ENCODE peak calls at places on chromosomes 11 and 22, in ten cellular contexts. I is stimulated activated CD8-positive, alpha-beta memory T cell treated with anti-CD3 and anti-CD28 coated beads, Interleukin-4, amount 100 ng/mL, for 1 hour; W is EL; B is neuronal stem cell; L is stimulated activated naive CD4-positive, alpha-beta T cell; S is RCC 7860; O is stimulated activated CD4-positive, alpha-beta T cell treated with anti-CD3 and anti-CD28 coated beads, Interleukin-2, amount 100 ng/mL, for 48 hours; H is activated T-cell treated with anti-CD3 and anti-CD28 coated beads for 1 hour; M is GM23338; F is hypothalamus. K is an unnamed sample.

GRCh38 chr11:13391217-13391616 is 71.8 kb downstream of the BTBD10 start:
- DNase-seq in I (no peak), W (no peak), B (no peak), L (no peak), S (no peak), O (no peak), H (no peak), M (no peak), F (no peak), K (no peak)

GRCh38 chr22:22345781-22346180 is 101.2 kb downstream of the VPREB1 start:
- DNase-seq in I (no peak), W (no peak), B (no peak), L (no peak), S (no peak), O (no peak), H (no peak), M (no peak), F (no peak), K (no peak)

GRCh38 chr22:33578752-33579151 is 341.5 kb downstream of the LARGE1 start:
- DNase-seq in I (no peak), W (no peak), B (no peak), L (no peak), S (peak; percentile 11), O (no peak), H (no peak), M (no peak), F (no peak), K (no peak)

GRCh38 chr11:110123003-110123402 is 29.8 kb downstream of the ZC3H12C start:
- DNase-seq in I (no peak), W (peak; percentile 80), B (no peak), L (no peak), S (no peak), O (no peak), H (no peak), M (peak; percentile 6), F (no peak), K (no peak)

GRCh38 chr11:1307998-1308744 is 1.3 kb downstream of the TOLLIP start:
- DNase-seq in I (no peak), W (no peak), B (no peak), L (no peak), S (no peak), O (no peak), H (no peak), M (no peak), F (no peak), K (no peak)

GRCh38 chr11:118786657-118787056 is 4.3 kb downstream of the DDX6 start:
- DNase-seq in I (no peak), W (no peak), B (no peak), L (no peak), S (no peak), O (no peak), H (no peak), M (no peak), F (no peak), K (no peak)

GRCh38 chr22:32042924-32043323 is at the start of gene SLC5A1:
- DNase-seq in I (no peak), W (no peak), B (no peak), L (no peak), S (no peak), O (no peak), H (no peak), M (peak; percentile 33), F (no peak), K (no peak)

GRCh38 chr11:64620286-64620962 is 29.4 kb downstream of the SLC22A12 start:
- DNase-seq in I (no peak), W (no peak), B (no peak), L (no peak), S (no peak), O (no peak), H (no peak), M (peak; percentile 55), F (peak; percentile 48), K (peak; percentile 94)

GRCh38 chr11:76652989-76653673 is 17.4 kb downstream of the LRRC32 start:
- DNase-seq in I (no peak), W (no peak), B (no peak), L (no peak), S (no peak), O (no peak), H (no peak), M (no peak), F (no peak), K (no peak)

GRCh38 chr11:59187587-59187986 is 15.7 kb downstream of the DTX4 start:
- DNase-seq in I (no peak), W (no peak), B (no peak), L (no peak), S (no peak), O (no peak), H (no peak), M (no peak), F (no peak), K (no peak)

GRCh38 chr11:37264060-37264459 is 666.0 kb upstream of the RAG2 start:
- DNase-seq in I (no peak), W (no peak), B (no peak), L (no peak), S (no peak), O (no peak), H (no peak), M (no peak), F (no peak), K (no peak)

GRCh38 chr11:13999704-14000103 is 37.2 kb downstream of the SPON1 start:
- DNase-seq in I (no peak), W (no peak), B (no peak), L (no peak), S (no peak), O (no peak), H (no peak), M (no peak), F (no peak), K (no peak)

GRCh38 chr11:101126551-101127347 is 2.9 kb downstream of the PGR start:
- DNase-seq in I (no peak), W (no peak), B (peak; percentile 21), L (no peak), S (no peak), O (no peak), H (no peak), M (peak; percentile 59), F (no peak), K (no peak)

GRCh38 chr22:49101873-49102272 is 725.8 kb downstream of the BRD1 start:
- DNase-seq in I (no peak), W (no peak), B (no peak), L (no peak), S (no peak), O (no peak), H (no peak), M (no peak), F (no peak), K (no peak)

GRCh38 chr11:74443071-74443864 is 24.1 kb downstream of the KCNE3 start:
- DNase-seq in I (no peak), W (no peak), B (no peak), L (no peak), S (no peak), O (no peak), H (no peak), M (peak; percentile 44), F (no peak), K (peak; percentile 63)

GRCh38 chr11:118437736-118438125 is 1.4 kb downstream of the KMT2A start:
- DNase-seq in I (no peak), W (peak; percentile 41), B (peak; percentile 41), L (no peak), S (no peak), O (peak; percentile 13), H (peak; percentile 14), M (peak; percentile 67), F (peak; percentile 49), K (no peak)

GRCh38 chr22:16783930-16784354 is 41.3 kb downstream of the XKR3 start:
- DNase-seq in I (no peak), W (no peak), B (no peak), L (no peak), S (no peak), O (no peak), H (no peak), M (peak; percentile 71), F (no peak), K (peak; percentile 2)

GRCh38 chr11:62555464-62556092 is 9.0 kb upstream of the AHNAK start:
- DNase-seq in I (no peak), W (peak; percentile 36), B (no peak), L (peak; percentile 83), S (no peak), O (no peak), H (no peak), M (peak; percentile 32), F (no peak), K (no peak)

GRCh38 chr11:119336744-119337469 is 2.6 kb downstream of the RNF26 start:
- DNase-seq in I (no peak), W (no peak), B (no peak), L (no peak), S (no peak), O (no peak), H (no peak), M (no peak), F (no peak), K (no peak)

GRCh38 chr11:66951927-66952337 is 6.3 kb downstream of the PC start:
- DNase-seq in I (no peak), W (peak; percentile 40), B (no peak), L (no peak), S (no peak), O (no peak), H (no peak), M (no peak), F (no peak), K (peak; percentile 23)

GRCh38 chr11:107272561-107272960 is 185.1 kb downstream of the CWF19L2 start:
- DNase-seq in I (no peak), W (no peak), B (no peak), L (no peak), S (no peak), O (no peak), H (no peak), M (no peak), F (no peak), K (no peak)

GRCh38 chr22:30879398-30879797 is 89.2 kb downstream of the MORC2 start:
- DNase-seq in I (no peak), W (no peak), B (no peak), L (no peak), S (no peak), O (no peak), H (no peak), M (no peak), F (no peak), K (no peak)